ENCODE peak calls at places on chromosomes 11 and 22, in eight cellular contexts. I, S, A, E, C, O, Q and N are unnamed samples.

GRCh38 chr11:11624206-11624605 is 2.4 kb upstream of the GALNT18 start:
- DNase-seq in Q (no peak), S (no peak), O (no peak), C (no peak), A (no peak), I (no peak), E (no peak), N (no peak)

GRCh38 chr22:16651217-16651616 is 58.6 kb upstream of the CCT8L2 start:
- DNase-seq in Q (no peak), O (no peak), E (no peak), S (no peak), C (no peak), I (no peak), A (no peak), N (no peak)

GRCh38 chr11:13269775-13270174 is 7.8 kb upstream of the BMAL1 start:
- DNase-seq in O (no peak), A (no peak), C (no peak), Q (no peak), I (peak), S (no peak), E (no peak), N (no peak)

GRCh38 chr11:5476184-5476819 is 12.2 kb upstream of the OR52D1 start:
- DNase-seq in O (peak), S (no peak), E (peak), Q (peak), C (no peak), I (peak), A (peak), N (no peak)

GRCh38 chr11:133697161-133697560 is 148.2 kb downstream of the SPATA19 start:
- DNase-seq in S (no peak), E (no peak), O (no peak), Q (no peak), A (no peak), C (no peak), I (no peak), N (peak)

GRCh38 chr11:11500744-11501487 is 120.9 kb downstream of the GALNT18 start:
- DNase-seq in O (no peak), S (no peak), E (no peak), C (no peak), Q (no peak), I (no peak), A (no peak), N (no peak)

GRCh38 chr11:120954381-120954780 is 69.5 kb upstream of the TBCEL start:
- DNase-seq in E (no peak), S (no peak), I (no peak), A (no peak), C (no peak), Q (no peak), O (no peak), N (no peak)

GRCh38 chr11:122690801-122691649 is 35.5 kb downstream of the UBASH3B start:
- DNase-seq in S (no peak), Q (no peak), O (no peak), A (no peak), I (peak), E (no peak), C (no peak), N (no peak)

GRCh38 chr11:116774661-116775060 is 1.9 kb upstream of the BUD13 start:
- DNase-seq in O (no peak), Q (no peak), I (no peak), A (no peak), C (no peak), E (no peak), S (no peak), N (no peak)

GRCh38 chr11:9563196-9563730 is 10.2 kb upstream of the WEE1 start:
- DNase-seq in A (no peak), S (no peak), Q (no peak), C (no peak), E (no peak), I (no peak), O (no peak), N (no peak)

GRCh38 chr11:9567401-9567800 is 6.1 kb upstream of the WEE1 start:
- DNase-seq in A (no peak), S (no peak), I (no peak), E (no peak), Q (no peak), C (no peak), O (no peak), N (no peak)

GRCh38 chr11:9568161-9568853 is 5.2 kb upstream of the WEE1 start:
- DNase-seq in I (peak), A (no peak), C (no peak), E (no peak), S (no peak), O (no peak), Q (no peak), N (no peak)

GRCh38 chr11:9566561-9567063 is 6.9 kb upstream of the WEE1 start:
- DNase-seq in A (no peak), S (no peak), Q (no peak), O (no peak), C (no peak), E (no peak), I (peak), N (no peak)

GRCh38 chr11:9565822-9566560 is 7.5 kb upstream of the WEE1 start:
- DNase-seq in O (peak), C (no peak), S (no peak), I (peak), A (peak), Q (peak), E (peak), N (peak)
- TF ChIP-seq POLR2A in O (peak), C (peak), S (no peak), I (peak), A (no peak), Q (no peak), E (no peak), N (peak)

GRCh38 chr11:76120513-76121081 is 85.7 kb downstream of the WNT11 start:
- DNase-seq in C (no peak), A (no peak), Q (no peak), S (no peak), I (peak), O (no peak), E (peak), N (no peak)
- H3K4me3 ChIP-seq in C (no peak), A (no peak), Q (no peak), S (no peak), I (peak), O (no peak), E (peak), N (no peak)

GRCh38 chr11:61265357-61265756 is 24.4 kb downstream of the PGA5 start:
- DNase-seq in O (no peak), Q (no peak), S (no peak), A (no peak), I (no peak), C (peak), E (no peak), N (no peak)

GRCh38 chr11:61266602-61267001 is 25.6 kb downstream of the PGA5 start:
- DNase-seq in Q (peak), C (no peak), E (no peak), A (no peak), I (no peak), S (no peak), O (no peak), N (no peak)

GRCh38 chr11:61264795-61265194 is 23.8 kb downstream of the PGA5 start:
- DNase-seq in I (no peak), S (no peak), E (peak), A (no peak), Q (no peak), O (no peak), C (peak), N (no peak)

GRCh38 chr11:61268588-61269250 is 26.4 kb downstream of the VWCE start:
- DNase-seq in E (no peak), A (no peak), I (no peak), O (no peak), Q (no peak), C (no peak), S (no peak), N (no peak)

DNA sequence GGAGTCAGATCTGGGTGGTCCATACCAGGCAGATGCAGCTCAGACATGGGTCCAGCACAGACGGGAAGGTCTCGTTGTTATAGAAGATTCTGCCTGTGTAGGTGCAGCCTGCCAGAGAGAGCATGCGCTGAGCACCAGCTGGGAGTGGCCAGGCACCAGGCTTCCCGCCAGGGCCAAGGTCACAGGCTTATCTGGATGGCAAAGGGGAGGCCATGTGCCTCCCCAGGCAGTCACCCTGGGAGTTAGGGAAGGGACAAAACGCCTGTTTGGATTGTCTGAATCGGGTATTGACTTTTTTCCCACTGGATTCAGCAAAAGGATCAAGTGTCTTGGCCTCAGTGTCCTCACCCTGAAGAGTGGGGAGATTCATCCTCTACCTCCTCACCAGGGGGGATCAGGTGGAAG is 26.5 kb downstream of the PGA5 start:
- DNase-seq in O (peak), C (peak), A (no peak), S (no peak), Q (no peak), E (no peak), I (no peak), N (no peak)
- TF ChIP-seq POLR2A in O (no peak), C (no peak), A (no peak), S (no peak), Q (no peak), E (no peak), I (no peak), N (no peak)

DNA sequence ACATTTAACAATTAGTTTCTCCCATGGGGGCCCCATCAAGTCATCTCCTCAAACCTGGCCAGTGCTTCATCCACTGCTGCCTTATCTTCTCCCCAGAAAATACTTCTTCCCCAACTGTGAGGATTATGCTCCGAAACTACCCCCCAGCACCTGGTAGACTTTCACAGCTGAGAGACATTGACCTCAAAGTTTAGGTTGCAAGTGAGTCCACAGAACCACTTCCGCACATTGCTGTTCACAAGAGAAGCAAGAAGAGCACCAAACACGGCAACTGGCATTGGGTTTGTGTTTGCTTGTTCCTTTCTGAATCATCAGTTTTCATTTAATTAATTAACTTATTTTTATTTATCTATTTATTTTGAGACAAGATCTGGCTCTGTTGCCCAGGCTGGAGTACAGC is 6.1 kb downstream of the MCHR1 start:
- DNase-seq in I (no peak), E (no peak), S (no peak), O (no peak), C (no peak), Q (no peak), A (no peak), N (no peak)
- H3K4me3 ChIP-seq in I (no peak), E (no peak), S (no peak), O (no peak), C (no peak), Q (no peak), A (no peak), N (no peak)

GRCh38 chr22:21735198-21736083 is at the start of gene YPEL1:
- DNase-seq in C (peak), A (peak), E (peak), Q (peak), I (peak), S (peak), O (peak), N (peak)
- TF ChIP-seq POLR2A in C (peak), A (no peak), E (peak), Q (peak), I (peak), S (peak), O (peak), N (peak)

DNA sequence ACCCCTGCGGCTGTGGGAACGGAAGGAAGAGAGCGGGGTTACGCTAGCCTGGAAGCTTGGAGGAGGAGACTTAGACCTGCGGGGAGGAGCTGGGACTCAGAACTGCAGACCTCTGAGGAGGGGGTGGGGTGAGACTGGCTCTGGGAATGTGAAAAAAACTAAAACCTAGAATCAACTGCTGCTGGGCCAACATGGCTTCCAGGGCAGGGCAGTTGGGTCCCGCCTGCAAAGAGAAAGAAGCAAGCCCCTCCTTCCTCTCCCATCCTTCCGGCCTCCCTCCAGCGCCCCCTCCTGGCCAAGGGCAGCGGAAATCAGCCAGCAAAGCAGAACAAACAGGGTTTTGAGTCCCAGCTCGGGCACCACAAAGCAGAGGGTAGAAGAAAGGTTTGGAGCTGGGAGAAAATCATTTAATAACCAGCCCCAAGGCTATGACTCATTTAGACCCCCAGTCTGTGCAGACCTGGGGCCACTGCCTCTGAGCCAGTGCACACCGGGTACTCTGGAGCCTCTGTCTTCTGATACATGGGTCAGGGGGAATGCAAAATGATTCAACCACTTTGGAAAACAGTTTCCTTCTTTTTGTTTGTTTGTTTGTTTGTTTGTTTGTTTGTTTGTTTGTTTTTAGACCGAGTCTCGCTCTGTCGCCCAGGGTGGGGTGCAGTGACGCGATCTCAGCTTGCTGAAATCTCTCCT is 7.3 kb upstream of the NCF4 start:
- DNase-seq in A (peak), S (no peak), O (peak), C (no peak), I (peak), Q (peak), E (peak), N (peak)
- H3K4me3 ChIP-seq in A (no peak), S (no peak), O (no peak), C (no peak), I (no peak), Q (no peak), E (peak), N (no peak)

DNA sequence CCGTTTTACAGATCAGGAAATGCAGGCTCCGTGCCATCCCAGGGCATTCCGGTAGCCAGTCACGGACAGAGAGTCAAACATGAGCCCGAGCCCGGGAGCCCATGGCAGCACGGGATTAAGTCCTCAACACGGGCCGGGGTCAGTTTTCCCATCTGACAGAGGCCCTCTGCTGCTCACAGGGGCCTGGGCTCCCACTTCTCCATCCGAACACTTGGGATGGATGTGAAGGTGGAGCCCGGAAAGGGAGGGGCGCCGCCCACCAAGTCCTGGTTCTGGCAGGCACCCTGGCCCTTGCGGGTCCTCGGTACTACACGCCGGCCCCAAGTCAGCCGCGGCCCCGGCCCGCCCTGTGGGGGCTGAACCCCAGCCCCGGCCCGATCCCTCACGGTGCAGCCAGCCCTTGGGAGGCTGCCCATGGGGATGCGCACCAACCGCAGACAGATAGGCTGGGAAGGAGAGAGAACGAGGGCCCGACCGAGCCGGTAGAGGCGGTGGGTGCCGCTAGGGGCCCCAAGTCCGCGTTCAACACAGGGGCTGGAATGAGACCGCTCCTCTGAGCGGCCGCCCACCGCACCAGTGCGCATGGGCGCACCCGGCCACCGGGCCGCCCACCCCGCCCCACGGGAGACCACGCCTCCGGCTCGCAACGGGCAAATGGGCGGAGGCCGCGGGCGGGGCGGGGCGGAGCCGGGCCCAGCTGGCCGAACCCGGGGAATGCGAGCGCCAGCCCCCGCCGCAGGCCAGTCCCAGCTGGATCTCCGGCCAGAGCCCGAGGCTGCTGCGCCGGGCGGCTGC is at the start of gene CAPN5:
- DNase-seq in S (peak), O (peak), E (peak), I (peak), Q (peak), C (peak), A (peak), N (peak)
- TF ChIP-seq POLR2A in S (peak), O (peak), E (peak), I (peak), Q (peak), C (peak), A (peak), N (peak)

GRCh38 chr11:67071420-67072284 is 15.0 kb downstream of the RHOD start:
- DNase-seq in S (peak), A (no peak), O (peak), E (peak), Q (peak), C (peak), I (peak), N (peak)
- H3K4me3 ChIP-seq in S (no peak), A (no peak), O (no peak), E (peak), Q (peak), C (peak), I (no peak), N (peak)

DNA sequence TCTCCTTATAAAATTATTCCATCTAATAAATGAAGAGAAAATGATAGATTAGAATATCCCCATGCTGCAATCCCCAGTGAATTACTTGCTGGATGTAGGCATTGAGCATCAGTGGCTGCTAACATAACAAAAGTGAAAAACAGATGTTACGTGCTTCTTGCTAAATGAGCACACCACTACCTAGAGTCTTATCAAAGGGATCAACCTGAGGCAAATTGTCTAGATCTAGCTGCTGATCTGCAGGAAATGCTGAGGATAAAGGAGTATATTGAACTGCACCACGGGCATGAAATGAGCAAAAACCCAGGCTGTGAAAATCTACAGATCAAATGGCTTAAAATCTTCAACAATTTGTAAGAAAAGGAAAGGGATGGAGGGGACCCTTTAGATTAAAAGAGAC is 45.3 kb upstream of the SCUBE2 start:
- DNase-seq in I (no peak), A (no peak), C (no peak), S (no peak), O (no peak), Q (no peak), E (no peak), N (no peak)
- TF ChIP-seq POLR2A in I (no peak), A (no peak), C (no peak), S (no peak), O (no peak), Q (no peak), E (no peak), N (no peak)

DNA sequence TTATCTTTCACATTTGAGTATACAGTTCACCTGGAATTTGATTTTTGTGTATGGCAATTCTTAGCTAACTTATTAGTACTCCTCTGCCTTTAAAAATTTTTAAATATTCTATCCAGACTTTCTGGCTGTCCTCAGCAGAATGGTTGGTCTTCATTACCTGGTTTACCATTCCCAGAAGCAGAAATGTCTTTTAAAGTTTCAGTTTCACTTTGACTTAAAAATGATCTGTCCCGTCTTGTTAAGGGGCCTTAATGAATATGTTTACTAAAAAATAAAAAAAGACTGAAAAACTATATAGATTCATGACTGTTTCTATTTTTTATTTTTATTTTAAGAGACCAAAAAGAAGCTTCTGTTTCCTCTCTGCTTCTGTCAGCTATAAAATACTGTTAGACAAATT is 70.5 kb upstream of the TNRC6B start:
- DNase-seq in A (no peak), I (no peak), E (no peak), C (no peak), Q (no peak), O (no peak), S (no peak), N (no peak)
- H3K4me3 ChIP-seq in A (no peak), I (no peak), E (peak), C (peak), Q (no peak), O (no peak), S (peak), N (peak)